ENCODE peak calls at places on chromosomes 2 and 18, in five cellular contexts. Y, H, A, X and U are unnamed samples.

GRCh38 chr2:219129589-219129988 is 31.0 kb downstream of the NHEJ1 start:
- DNase-seq in H (no peak), Y (no peak), X (no peak), A (no peak), U (no peak)

GRCh38 chr2:200411831-200412230 is 98.0 kb downstream of the KCTD18 start:
- DNase-seq in H (no peak), X (no peak), A (no peak), Y (no peak), U (no peak)

GRCh38 chr2:161710131-161710915 is 86.1 kb downstream of the SLC4A10 start:
- DNase-seq in X (no peak), H (no peak), Y (no peak), A (no peak), U (no peak)

GRCh38 chr2:226813148-226813701 is 13.6 kb upstream of the IRS1 start:
- DNase-seq in Y (peak), H (no peak), A (no peak), X (no peak), U (no peak)

GRCh38 chr18:59549797-59550516 is 147.3 kb downstream of the CCBE1 start:
- DNase-seq in Y (no peak), A (no peak), X (no peak), H (no peak), U (no peak)

GRCh38 chr2:217393585-217394032 is 533.7 kb upstream of the TNP1 start:
- DNase-seq in Y (no peak), X (no peak), A (no peak), H (no peak), U (no peak)

GRCh38 chr2:43438858-43439655 is 156.8 kb downstream of the THADA start:
- DNase-seq in A (no peak), H (no peak), Y (no peak), X (no peak), U (peak)

GRCh38 chr18:13800505-13801259 is 23.3 kb upstream of the MC5R start:
- DNase-seq in X (no peak), Y (no peak), H (no peak), A (peak), U (no peak)

GRCh38 chr2:9423922-9424272 is 443 bp downstream of the CPSF3 start:
- DNase-seq in X (no peak), A (no peak), H (no peak), Y (peak), U (no peak)

GRCh38 chr18:32252461-32252860 is 62.6 kb downstream of the MEP1B start:
- DNase-seq in X (no peak), A (no peak), Y (no peak), H (no peak), U (no peak)

GRCh38 chr2:37837576-37838335 is 87.3 kb upstream of the RMDN2 start:
- DNase-seq in X (no peak), H (no peak), A (no peak), Y (no peak), U (no peak)

GRCh38 chr18:74251297-74252031 is 40.3 kb downstream of the CYB5A start:
- DNase-seq in A (no peak), X (no peak), Y (no peak), H (no peak), U (peak)

GRCh38 chr18:60295776-60296175 is 76.8 kb downstream of the MC4R start:
- DNase-seq in X (no peak), Y (no peak), H (no peak), A (no peak), U (no peak)

GRCh38 chr18:50630895-50631294 is 71.0 kb downstream of the MAPK4 start:
- DNase-seq in A (no peak), H (no peak), Y (no peak), X (no peak), U (no peak)

GRCh38 chr18:59140287-59140885 is 702 bp downstream of the SEC11C start:
- DNase-seq in A (no peak), H (no peak), X (no peak), Y (no peak), U (peak)

GRCh38 chr2:3429068-3429610 is 49.6 kb downstream of the TRAPPC12 start:
- DNase-seq in A (no peak), H (no peak), X (no peak), Y (no peak), U (no peak)

GRCh38 chr2:120879401-120880295 is 144.0 kb downstream of the GLI2 start:
- DNase-seq in H (no peak), Y (no peak), A (no peak), X (no peak), U (no peak)

GRCh38 chr2:70888925-70889715 is 46.6 kb upstream of the ATP6V1B1 start:
- DNase-seq in A (no peak), Y (no peak), X (no peak), H (no peak), U (no peak)

GRCh38 chr2:168169097-168169745 is 78.2 kb downstream of the STK39 start:
- DNase-seq in X (no peak), A (no peak), Y (peak), H (no peak), U (peak)

GRCh38 chr18:60246606-60247005 is 126.0 kb downstream of the MC4R start:
- DNase-seq in A (no peak), H (no peak), Y (peak), X (no peak), U (peak)

GRCh38 chr2:79099140-79099686 is 11.4 kb upstream of the REG1B start:
- DNase-seq in X (no peak), Y (peak), H (no peak), A (no peak), U (peak)

GRCh38 chr2:202564226-202564625 is 70.5 kb upstream of the FAM117B start:
- DNase-seq in H (no peak), X (no peak), Y (no peak), A (no peak), U (no peak)

GRCh38 chr18:25351773-25352628 is at the start of gene ZNF521:
- DNase-seq in X (peak), A (no peak), Y (peak), H (peak), U (peak)

GRCh38 chr2:78839259-78839658 is 186.2 kb upstream of the REG3G start:
- DNase-seq in A (no peak), H (no peak), Y (no peak), X (no peak), U (no peak)

GRCh38 chr2:47641366-47641765 is 141.6 kb upstream of the MSH6 start:
- DNase-seq in X (no peak), A (no peak), H (no peak), Y (no peak), U (no peak)

GRCh38 chr2:228986961-228987360 is 284.1 kb downstream of the PID1 start:
- DNase-seq in H (no peak), A (no peak), Y (no peak), X (no peak), U (no peak)

GRCh38 chr2:135186054-135186453 is 134.0 kb downstream of the RAB3GAP1 start:
- DNase-seq in H (no peak), X (no peak), A (no peak), Y (no peak), U (no peak)

GRCh38 chr2:73176205-73176880 is 26.0 kb upstream of the NOTO start:
- DNase-seq in X (no peak), A (no peak), Y (no peak), H (no peak), U (no peak)

GRCh38 chr2:190270298-190270697 is 49.3 kb downstream of the HIBCH start:
- DNase-seq in X (no peak), A (no peak), H (no peak), Y (no peak), U (no peak)

GRCh38 chr2:199144546-199144945 is 313.2 kb downstream of the SATB2 start:
- DNase-seq in A (no peak), H (no peak), X (no peak), Y (no peak), U (no peak)

GRCh38 chr18:50626317-50626716 is 66.4 kb downstream of the MAPK4 start:
- DNase-seq in X (no peak), A (no peak), H (no peak), Y (no peak), U (no peak)

GRCh38 chr2:119544075-119545031 is at the start of gene CFAP221:
- DNase-seq in Y (no peak), H (peak), X (no peak), A (peak), U (peak)

GRCh38 chr2:27381577-27382181 is 1.1 kb upstream of the ZNF513 start:
- DNase-seq in A (no peak), X (no peak), H (no peak), Y (no peak), U (no peak)

GRCh38 chr2:71673402-71673795 is 220.0 kb downstream of the DYSF start:
- DNase-seq in A (no peak), Y (no peak), H (no peak), X (no peak), U (no peak)

GRCh38 chr2:47246646-47247045 is 91.5 kb upstream of the STPG4 start:
- DNase-seq in A (no peak), H (no peak), Y (no peak), X (no peak), U (no peak)

GRCh38 chr2:190466819-190467444 is 58.8 kb downstream of the MFSD6 start:
- DNase-seq in H (no peak), Y (no peak), X (no peak), A (no peak), U (no peak)

GRCh38 chr2:84817239-84817655 is 63.6 kb downstream of the TRABD2A start:
- DNase-seq in X (no peak), Y (peak), H (no peak), A (no peak), U (no peak)

GRCh38 chr18:48151421-48152095 is 221.1 kb upstream of the SMAD2 start:
- DNase-seq in Y (no peak), H (no peak), A (no peak), X (no peak), U (no peak)

GRCh38 chr2:85945576-85945975 is 56.8 kb upstream of the ST3GAL5 start:
- DNase-seq in H (no peak), A (no peak), X (no peak), Y (no peak), U (no peak)